ENCODE peak calls at places on chromosome 17, in six cellular contexts. I is Panc1, A is upper lobe of right lung, D is hepatocyte, W is pancreas, Q is cardiac fibroblast. V is an unnamed sample.

GRCh38 chr17:81397314-81398169 is 2.3 kb downstream of the BAHCC1 start:
- DNase-seq in D (peak), A (no peak), W (no peak), I (no peak), Q (peak), V (peak)

GRCh38 chr17:48484850-48485249 is 46.0 kb downstream of the HOXB1 start:
- DNase-seq in A (no peak), I (no peak), W (no peak), Q (peak), D (no peak), V (peak)

GRCh38 chr17:73023759-73024158 is 68.7 kb downstream of the SLC39A11 start:
- DNase-seq in D (no peak), W (no peak), Q (no peak), A (no peak), I (no peak), V (no peak)

GRCh38 chr17:76382803-76383644 is 1.4 kb upstream of the SPHK1 start:
- DNase-seq in A (peak), I (no peak), W (peak), D (peak), Q (peak), V (peak)

GRCh38 chr17:49906511-49907136 is 58.8 kb upstream of the TAC4 start:
- DNase-seq in A (no peak), W (no peak), I (no peak), Q (no peak), D (no peak), V (no peak)

GRCh38 chr17:29158096-29158495 is 22.1 kb downstream of the MYO18A start:
- DNase-seq in W (no peak), A (no peak), Q (no peak), I (no peak), D (no peak), V (no peak)

GRCh38 chr17:47934856-47935255 is 6.5 kb upstream of the PNPO start:
- DNase-seq in W (no peak), A (no peak), D (no peak), I (no peak), Q (peak), V (peak)

GRCh38 chr17:77451894-77452852 is 311.4 kb downstream of the SEC14L1 start:
- DNase-seq in Q (peak), A (peak), W (peak), D (peak), I (no peak), V (peak)

GRCh38 chr17:64635647-64636305 is 26.3 kb downstream of the SMURF2 start:
- DNase-seq in D (no peak), W (no peak), Q (peak), A (no peak), I (no peak), V (peak)

GRCh38 chr17:37801131-37801530 is 56.3 kb upstream of the HNF1B start:
- DNase-seq in I (no peak), D (no peak), W (no peak), Q (no peak), A (no peak), V (no peak)

GRCh38 chr17:78324391-78325075 is 35.3 kb downstream of the SOCS3 start:
- DNase-seq in D (peak), A (no peak), I (no peak), W (peak), Q (peak), V (peak)

GRCh38 chr17:56943505-56944125 is 17.2 kb downstream of the COIL start:
- DNase-seq in W (no peak), A (no peak), I (no peak), D (no peak), Q (peak), V (no peak)

GRCh38 chr17:39996789-39997188 is 16.2 kb downstream of the PSMD3 start:
- DNase-seq in D (no peak), Q (no peak), A (peak), W (no peak), I (no peak), V (no peak)

GRCh38 chr17:72119963-72120877 is 600 bp upstream of the SOX9 start:
- DNase-seq in A (peak), Q (peak), I (no peak), W (peak), D (peak), V (peak)

GRCh38 chr17:38428150-38428642 is at the start of gene ARHGAP23:
- DNase-seq in I (no peak), W (peak), Q (peak), D (peak), A (peak), V (peak)

GRCh38 chr17:17140590-17140980 is 65.5 kb downstream of the PLD6 start:
- DNase-seq in D (no peak), A (no peak), Q (peak), I (no peak), W (no peak), V (peak)

GRCh38 chr17:81198826-81199481 is 23.8 kb downstream of the CEP131 start:
- DNase-seq in Q (no peak), W (peak), D (no peak), A (no peak), I (no peak), V (no peak)

GRCh38 chr17:63419398-63419797 is 26.7 kb downstream of the CYB561 start:
- DNase-seq in W (no peak), I (no peak), D (no peak), A (no peak), Q (no peak), V (no peak)

DNA sequence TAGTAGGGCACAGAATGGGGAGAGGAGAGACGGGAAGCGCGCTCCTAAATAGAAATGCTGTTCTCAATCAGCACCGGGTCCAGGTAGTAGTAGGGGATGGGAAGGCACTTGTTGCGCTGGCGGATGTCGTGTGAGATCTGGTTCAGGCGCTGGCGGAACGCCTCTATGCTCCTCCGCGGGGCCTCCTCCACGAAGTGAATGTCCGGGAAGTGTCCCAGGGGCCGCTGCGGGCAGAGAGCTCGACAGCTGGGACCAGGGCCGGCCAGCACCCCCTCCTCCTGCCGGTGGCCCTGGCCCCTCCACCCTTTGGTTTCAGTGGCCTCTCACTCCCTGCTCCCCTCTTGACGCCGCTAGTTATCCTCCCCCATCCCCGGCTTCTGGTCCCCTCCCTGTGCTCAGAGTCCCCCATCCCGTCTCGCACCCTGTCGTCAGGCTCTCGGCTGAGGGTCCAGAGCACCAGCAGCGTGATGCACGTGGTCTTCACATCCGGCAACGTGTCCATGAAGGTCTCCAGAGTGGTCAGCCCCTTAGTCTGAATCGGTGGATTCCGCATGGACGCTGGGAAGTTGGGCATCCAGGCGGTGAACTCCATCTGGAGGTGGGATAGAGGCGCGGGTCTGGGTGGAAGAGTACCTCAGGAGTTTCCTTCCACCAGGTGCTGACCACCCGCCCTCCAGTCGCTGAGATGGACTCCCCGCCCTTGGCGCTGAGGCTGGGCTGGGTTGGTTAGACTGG is 14.6 kb downstream of the ALOX12B start:
- DNase-seq in A (no peak), W (no peak), Q (no peak), D (peak), I (no peak), V (no peak)
- H3K4me3 ChIP-seq in A (no peak), W (no peak), Q (no peak), D (no peak), I (no peak), V (no peak)

DNA sequence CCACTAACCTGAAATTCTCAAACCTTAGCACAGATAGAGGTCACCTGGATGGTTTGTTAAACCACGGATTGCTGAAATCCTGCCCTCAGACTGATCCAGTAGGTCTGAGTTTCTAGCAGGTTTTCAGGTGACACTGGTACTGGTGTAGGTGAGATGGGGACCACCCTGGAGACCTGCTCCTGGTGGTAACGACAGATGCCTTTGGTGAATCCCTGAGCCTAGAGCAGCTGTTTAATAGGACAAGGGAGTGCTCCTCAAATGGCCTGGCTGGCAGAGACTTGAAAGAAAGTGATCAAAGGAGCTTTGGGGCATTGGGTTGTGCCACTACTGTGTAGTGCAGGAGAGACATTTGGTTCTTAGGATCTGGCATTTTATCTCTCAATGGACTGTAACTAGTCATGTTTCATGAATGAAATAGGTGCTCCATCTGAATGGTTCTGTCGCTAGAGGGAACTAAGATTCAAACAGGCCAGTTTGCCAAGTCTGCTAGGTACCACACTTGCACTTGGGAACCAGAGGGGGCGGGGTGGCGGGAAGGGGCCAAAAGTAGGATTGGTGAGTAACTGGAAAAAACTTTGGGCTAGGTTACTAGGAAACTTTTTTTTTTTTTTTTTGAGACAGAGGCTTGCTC is 2.9 kb upstream of the IFI35 start:
- DNase-seq in D (no peak), W (no peak), I (no peak), A (peak), Q (peak), V (peak)
- TF ChIP-seq CTCF in D (no peak), W (no peak), I (no peak), A (no peak), Q (peak), V (no peak)

GRCh38 chr17:1650731-1651558 is 1.3 kb upstream of the RILP start:
- DNase-seq in D (no peak), A (no peak), W (peak), Q (no peak), I (no peak), V (no peak)
- H3K4me3 ChIP-seq in D (no peak), A (no peak), W (no peak), Q (no peak), I (no peak), V (no peak)

GRCh38 chr17:32341141-32341856 is 674 bp downstream of the C17orf75 start:
- DNase-seq in W (no peak), Q (peak), A (no peak), I (no peak), D (peak), V (no peak)
- TF ChIP-seq CTCF in W (no peak), Q (no peak), A (no peak), I (no peak), D (peak), V (peak)

DNA sequence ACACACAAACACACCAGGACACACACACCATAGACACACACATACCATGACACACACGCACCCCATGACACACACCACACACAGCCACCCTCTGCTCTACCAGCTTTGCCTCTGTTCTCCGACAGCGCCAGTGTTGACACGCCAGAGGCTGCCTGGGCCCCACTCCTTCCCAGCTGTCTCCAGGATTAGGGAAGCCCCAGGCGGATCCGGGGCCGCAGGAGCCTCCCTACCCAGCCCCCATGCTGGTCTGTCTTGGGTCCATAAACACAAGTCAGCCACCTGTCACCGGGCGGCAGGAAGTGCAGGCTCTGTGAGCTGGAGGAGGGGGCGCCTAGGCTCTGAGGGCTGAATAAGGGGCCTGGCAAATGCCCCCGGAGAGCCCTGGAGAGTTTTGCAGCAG is 10.5 kb downstream of the TBC1D16 start:
- DNase-seq in W (no peak), D (peak), Q (no peak), A (no peak), I (no peak), V (no peak)
- H3K4me3 ChIP-seq in W (no peak), D (no peak), Q (no peak), A (no peak), I (no peak), V (no peak)

GRCh38 chr17:42853968-42854790 is 3.2 kb downstream of the AOC3 start:
- DNase-seq in I (no peak), Q (no peak), W (no peak), A (peak), D (no peak), V (no peak)
- TF ChIP-seq CTCF in I (no peak), Q (no peak), W (no peak), A (no peak), D (no peak), V (no peak)

GRCh38 chr17:75105269-75106080 is 4.3 kb upstream of the ARMC7 start:
- DNase-seq in Q (peak), I (no peak), D (peak), W (peak), A (peak), V (peak)

GRCh38 chr17:75103601-75104554 is 5.9 kb upstream of the ARMC7 start:
- DNase-seq in Q (no peak), I (no peak), W (no peak), D (no peak), A (no peak), V (no peak)

GRCh38 chr17:75099881-75100595 is 9.7 kb upstream of the ARMC7 start:
- DNase-seq in W (no peak), D (no peak), Q (no peak), A (no peak), I (no peak), V (no peak)

GRCh38 chr17:75098861-75099260 is 10.9 kb upstream of the ARMC7 start:
- DNase-seq in D (no peak), A (no peak), I (no peak), Q (no peak), W (no peak), V (no peak)

GRCh38 chr17:75102385-75102821 is 7.4 kb upstream of the ARMC7 start:
- DNase-seq in D (no peak), I (no peak), W (no peak), A (no peak), Q (no peak), V (no peak)
- H3K4me3 ChIP-seq in D (no peak), I (no peak), W (no peak), A (no peak), Q (no peak), V (no peak)

V was measured in AG10803.